ENCODE peak calls at places on chromosomes 5 and 9, in eight cellular contexts. One of them, this sample, is unnamed.

GRCh38 chr5:65076251-65076869 is 307.6 kb downstream of the CWC27 start:
- DNase-seq in left ventricle myocardium inferior: peak
- DNase-seq in WTC11: peak
- DNase-seq in epithelial cell of esophagus: peak
- DNase-seq in SK-N-SH: no peak
- DNase-seq in GM10248: peak
- DNase-seq in GM23338: peak
- DNase-seq in brain microvascular endothelial cell: peak
- DNase-seq in this sample: no peak

GRCh38 chr9:90460220-90460619 is 182.4 kb downstream of the DIRAS2 start:
- DNase-seq in epithelial cell of esophagus: no peak
- DNase-seq in GM23338: no peak
- DNase-seq in SK-N-SH: no peak
- DNase-seq in left ventricle myocardium inferior: no peak
- DNase-seq in GM10248: no peak
- DNase-seq in brain microvascular endothelial cell: no peak
- DNase-seq in WTC11: no peak
- DNase-seq in this sample: no peak

GRCh38 chr9:129258124-129258822 is 80.2 kb upstream of the IER5L start:
- DNase-seq in epithelial cell of esophagus: peak
- DNase-seq in WTC11: peak
- DNase-seq in brain microvascular endothelial cell: peak
- DNase-seq in GM10248: peak
- DNase-seq in left ventricle myocardium inferior: peak
- DNase-seq in SK-N-SH: peak
- DNase-seq in GM23338: peak
- DNase-seq in this sample: peak

GRCh38 chr5:118679123-118679940 is 309.0 kb downstream of the DTWD2 start:
- DNase-seq in GM10248: no peak
- DNase-seq in GM23338: no peak
- DNase-seq in brain microvascular endothelial cell: no peak
- DNase-seq in WTC11: no peak
- DNase-seq in SK-N-SH: no peak
- DNase-seq in epithelial cell of esophagus: no peak
- DNase-seq in left ventricle myocardium inferior: no peak
- DNase-seq in this sample: no peak

GRCh38 chr5:160023883-160024635 is 15.1 kb downstream of the TTC1 start:
- DNase-seq in GM10248: no peak
- DNase-seq in SK-N-SH: no peak
- DNase-seq in epithelial cell of esophagus: no peak
- DNase-seq in GM23338: no peak
- DNase-seq in left ventricle myocardium inferior: no peak
- DNase-seq in WTC11: no peak
- DNase-seq in brain microvascular endothelial cell: no peak
- DNase-seq in this sample: no peak

GRCh38 chr9:122382901-122383850 is 12.4 kb downstream of the PTGS1 start:
- DNase-seq in brain microvascular endothelial cell: no peak
- DNase-seq in left ventricle myocardium inferior: no peak
- DNase-seq in SK-N-SH: no peak
- DNase-seq in GM10248: no peak
- DNase-seq in epithelial cell of esophagus: peak
- DNase-seq in GM23338: no peak
- DNase-seq in WTC11: no peak
- DNase-seq in this sample: no peak

GRCh38 chr5:79521156-79521555 is 7.2 kb upstream of the HOMER1 start:
- DNase-seq in SK-N-SH: no peak
- DNase-seq in GM10248: no peak
- DNase-seq in GM23338: no peak
- DNase-seq in brain microvascular endothelial cell: no peak
- DNase-seq in epithelial cell of esophagus: peak
- DNase-seq in WTC11: no peak
- DNase-seq in left ventricle myocardium inferior: no peak
- DNase-seq in this sample: no peak

GRCh38 chr5:146283344-146283761 is 55.3 kb upstream of the POU4F3 start:
- DNase-seq in SK-N-SH: no peak
- DNase-seq in GM10248: no peak
- DNase-seq in WTC11: no peak
- DNase-seq in brain microvascular endothelial cell: peak
- DNase-seq in GM23338: no peak
- DNase-seq in left ventricle myocardium inferior: no peak
- DNase-seq in epithelial cell of esophagus: peak
- DNase-seq in this sample: no peak

GRCh38 chr5:180208435-180209081 is 453 bp downstream of the RASGEF1C start:
- DNase-seq in GM23338: peak
- DNase-seq in left ventricle myocardium inferior: no peak
- DNase-seq in SK-N-SH: peak
- DNase-seq in GM10248: no peak
- DNase-seq in epithelial cell of esophagus: no peak
- DNase-seq in WTC11: peak
- DNase-seq in brain microvascular endothelial cell: no peak
- DNase-seq in this sample: no peak
- TF ChIP-seq CTCF in GM23338: no peak
- TF ChIP-seq CTCF in left ventricle myocardium inferior: no peak
- TF ChIP-seq CTCF in SK-N-SH: peak
- TF ChIP-seq CTCF in GM10248: no peak
- TF ChIP-seq CTCF in epithelial cell of esophagus: no peak
- TF ChIP-seq CTCF in WTC11: no peak
- TF ChIP-seq CTCF in brain microvascular endothelial cell: peak
- TF ChIP-seq CTCF in this sample: no peak

GRCh38 chr9:76891279-76891678 is 14.6 kb downstream of the PRUNE2 start:
- DNase-seq in WTC11: no peak
- DNase-seq in GM10248: no peak
- DNase-seq in GM23338: no peak
- DNase-seq in left ventricle myocardium inferior: no peak
- DNase-seq in SK-N-SH: no peak
- DNase-seq in epithelial cell of esophagus: no peak
- DNase-seq in brain microvascular endothelial cell: no peak
- DNase-seq in this sample: no peak
- TF ChIP-seq CTCF in WTC11: no peak
- TF ChIP-seq CTCF in GM10248: no peak
- TF ChIP-seq CTCF in GM23338: no peak
- TF ChIP-seq CTCF in left ventricle myocardium inferior: no peak
- TF ChIP-seq CTCF in SK-N-SH: no peak
- TF ChIP-seq CTCF in epithelial cell of esophagus: no peak
- TF ChIP-seq CTCF in brain microvascular endothelial cell: no peak
- TF ChIP-seq CTCF in this sample: no peak

DNA sequence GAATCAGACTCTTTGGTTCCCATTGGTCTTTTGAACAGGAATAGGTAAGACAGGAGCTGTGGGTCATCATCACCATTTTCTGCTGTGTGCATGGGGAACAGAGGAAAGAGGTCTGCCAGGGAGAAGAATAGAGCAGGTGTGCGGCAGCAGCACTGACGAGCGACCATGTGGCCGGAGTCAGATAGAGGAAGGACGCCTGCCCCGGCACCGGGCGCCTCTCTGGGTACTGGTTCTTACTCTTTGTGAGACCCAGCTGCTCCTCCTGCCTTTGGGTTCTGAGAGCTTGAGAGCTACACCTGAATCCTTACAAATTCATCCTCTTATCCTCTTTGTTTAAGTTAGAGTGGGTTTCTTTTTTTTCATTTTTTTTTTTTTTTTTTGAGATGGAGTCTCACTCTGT is 90.8 kb downstream of the NDFIP1 start:
- DNase-seq in SK-N-SH: no peak
- DNase-seq in left ventricle myocardium inferior: no peak
- DNase-seq in epithelial cell of esophagus: no peak
- DNase-seq in WTC11: no peak
- DNase-seq in brain microvascular endothelial cell: no peak
- DNase-seq in GM10248: no peak
- DNase-seq in GM23338: no peak
- DNase-seq in this sample: no peak
- TF ChIP-seq CTCF in SK-N-SH: no peak
- TF ChIP-seq CTCF in left ventricle myocardium inferior: no peak
- TF ChIP-seq CTCF in epithelial cell of esophagus: no peak
- TF ChIP-seq CTCF in WTC11: no peak
- TF ChIP-seq CTCF in brain microvascular endothelial cell: no peak
- TF ChIP-seq CTCF in GM10248: no peak
- TF ChIP-seq CTCF in GM23338: no peak
- TF ChIP-seq CTCF in this sample: no peak

GRCh38 chr5:131328536-131329186 is 64.8 kb downstream of the CDC42SE2 start:
- DNase-seq in epithelial cell of esophagus: peak
- DNase-seq in left ventricle myocardium inferior: no peak
- DNase-seq in GM10248: no peak
- DNase-seq in GM23338: no peak
- DNase-seq in brain microvascular endothelial cell: peak
- DNase-seq in WTC11: no peak
- DNase-seq in SK-N-SH: no peak
- DNase-seq in this sample: no peak
- TF ChIP-seq CTCF in epithelial cell of esophagus: no peak
- TF ChIP-seq CTCF in left ventricle myocardium inferior: no peak
- TF ChIP-seq CTCF in GM10248: no peak
- TF ChIP-seq CTCF in GM23338: no peak
- TF ChIP-seq CTCF in brain microvascular endothelial cell: no peak
- TF ChIP-seq CTCF in WTC11: no peak
- TF ChIP-seq CTCF in SK-N-SH: no peak
- TF ChIP-seq CTCF in this sample: no peak

GRCh38 chr5:170147051-170147785 is 41.5 kb downstream of the FOXI1 start:
- DNase-seq in WTC11: no peak
- DNase-seq in GM10248: no peak
- DNase-seq in GM23338: no peak
- DNase-seq in left ventricle myocardium inferior: no peak
- DNase-seq in SK-N-SH: no peak
- DNase-seq in brain microvascular endothelial cell: no peak
- DNase-seq in epithelial cell of esophagus: no peak
- DNase-seq in this sample: no peak
- TF ChIP-seq CTCF in WTC11: no peak
- TF ChIP-seq CTCF in GM10248: no peak
- TF ChIP-seq CTCF in GM23338: no peak
- TF ChIP-seq CTCF in left ventricle myocardium inferior: no peak
- TF ChIP-seq CTCF in SK-N-SH: no peak
- TF ChIP-seq CTCF in brain microvascular endothelial cell: no peak
- TF ChIP-seq CTCF in epithelial cell of esophagus: no peak
- TF ChIP-seq CTCF in this sample: no peak

DNA sequence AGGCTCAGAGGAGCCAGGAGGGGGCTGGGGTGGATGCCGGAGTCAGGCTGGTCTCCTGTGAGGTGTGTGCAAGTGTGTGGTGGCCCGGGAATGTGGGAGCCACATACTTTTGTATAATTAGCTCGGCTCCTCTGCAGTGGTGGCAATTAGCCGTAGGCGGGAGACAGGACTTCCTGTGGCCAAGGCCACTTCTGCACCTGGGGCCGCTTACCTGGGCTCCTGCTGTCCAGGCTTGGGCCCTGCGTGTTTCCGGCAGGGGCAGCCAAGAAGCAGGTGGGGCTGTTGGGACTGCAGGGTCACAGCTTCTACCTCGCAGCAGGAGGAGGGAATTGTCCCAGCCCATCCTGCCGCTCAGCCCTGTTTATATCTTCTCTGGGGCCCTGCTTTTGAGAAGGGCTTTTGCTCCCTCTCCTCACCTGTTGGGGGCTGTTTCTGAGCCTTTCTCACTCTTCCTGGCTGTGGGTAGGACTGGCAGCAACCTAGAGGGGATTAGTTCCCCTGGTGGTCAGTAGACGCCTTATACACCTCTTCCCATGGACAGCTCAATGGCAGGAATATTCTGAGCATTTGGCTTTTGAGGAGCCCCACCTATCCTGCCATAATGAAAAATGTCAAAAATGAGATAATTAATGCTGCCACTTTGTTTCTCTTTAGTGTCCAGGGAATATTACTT is 145.4 kb upstream of the PITX1 start:
- DNase-seq in SK-N-SH: no peak
- DNase-seq in GM23338: peak
- DNase-seq in GM10248: no peak
- DNase-seq in WTC11: peak
- DNase-seq in left ventricle myocardium inferior: no peak
- DNase-seq in brain microvascular endothelial cell: no peak
- DNase-seq in epithelial cell of esophagus: no peak
- DNase-seq in this sample: no peak
- TF ChIP-seq CTCF in SK-N-SH: no peak
- TF ChIP-seq CTCF in GM23338: peak
- TF ChIP-seq CTCF in GM10248: no peak
- TF ChIP-seq CTCF in WTC11: no peak
- TF ChIP-seq CTCF in left ventricle myocardium inferior: no peak
- TF ChIP-seq CTCF in brain microvascular endothelial cell: peak
- TF ChIP-seq CTCF in epithelial cell of esophagus: no peak
- TF ChIP-seq CTCF in this sample: no peak